ENCODE peak calls at places on chromosomes 16 and 17, in ten cellular contexts. H is breast epithelium; D is tibial artery; L is fibroblast of lung; E is CD8-positive, alpha-beta T cell; T is A673; Y is MM.1S; G is left ventricle myocardium inferior; R is endothelial cell of umbilical vein; K is small intestine. B is an unnamed sample.

GRCh38 chr16:81515281-81515680 is 70.7 kb downstream of the CMIP start:
- DNase-seq in H (no peak), D (no peak), L (no peak), E (no peak), T (no peak), Y (no peak), G (no peak), R (no peak), K (no peak), B (no peak)

GRCh38 chr17:18258356-18259038 is at the start of gene FLII:
- DNase-seq in H (no peak), D (peak), L (peak), E (peak), T (peak), Y (peak), G (peak), R (peak), K (peak), B (no peak)

GRCh38 chr17:2904135-2904534 is 107.9 kb downstream of the RAP1GAP2 start:
- DNase-seq in H (peak), D (no peak), L (no peak), E (no peak), T (no peak), Y (no peak), G (peak), R (no peak), K (peak), B (no peak)

GRCh38 chr17:1197781-1198490 is 18.2 kb upstream of the ABR start:
- DNase-seq in H (peak), D (peak), L (peak), E (peak), T (no peak), Y (no peak), G (peak), R (no peak), K (peak), B (no peak)

GRCh38 chr17:7667616-7668406 is 17.1 kb downstream of the ATP1B2 start:
- DNase-seq in H (no peak), D (no peak), L (no peak), E (no peak), T (no peak), Y (no peak), G (no peak), R (no peak), K (no peak), B (no peak)

GRCh38 chr17:83004791-83005380 is 74.5 kb upstream of the METRNL start:
- DNase-seq in H (no peak), D (no peak), L (no peak), E (no peak), T (no peak), Y (no peak), G (no peak), R (no peak), K (no peak), B (peak)

GRCh38 chr17:34177642-34178041 is 77.4 kb upstream of the CCL2 start:
- DNase-seq in H (no peak), D (no peak), L (peak), E (no peak), T (no peak), Y (no peak), G (no peak), R (peak), K (no peak), B (no peak)

GRCh38 chr17:76297436-76297835 is 10.6 kb downstream of the QRICH2 start:
- DNase-seq in H (no peak), D (no peak), L (no peak), E (no peak), T (no peak), Y (no peak), G (no peak), R (peak), K (no peak), B (no peak)

GRCh38 chr17:75518201-75518600 is 1.9 kb downstream of the TSEN54 start:
- DNase-seq in H (no peak), D (no peak), L (no peak), E (peak), T (no peak), Y (no peak), G (no peak), R (no peak), K (peak), B (no peak)

GRCh38 chr16:13936596-13937081 is 16.7 kb downstream of the ERCC4 start:
- DNase-seq in H (no peak), D (peak), L (peak), E (no peak), T (peak), Y (no peak), G (no peak), R (no peak), K (no peak), B (no peak)

GRCh38 chr16:71645450-71645849 is 19.5 kb downstream of the MARVELD3 start:
- DNase-seq in H (no peak), D (no peak), L (peak), E (no peak), T (peak), Y (peak), G (no peak), R (no peak), K (peak), B (no peak)

GRCh38 chr16:80591071-80591935 is 50.5 kb downstream of the DYNLRB2 start:
- DNase-seq in H (no peak), D (no peak), L (no peak), E (peak), T (no peak), Y (no peak), G (no peak), R (no peak), K (peak), B (no peak)

GRCh38 chr16:324201-324450 is 28.4 kb downstream of the AXIN1 start:
- DNase-seq in H (no peak), D (no peak), L (no peak), E (no peak), T (no peak), Y (no peak), G (no peak), R (no peak), K (no peak), B (no peak)

GRCh38 chr16:54287758-54288591 is 1.4 kb upstream of the IRX3 start:
- DNase-seq in H (no peak), D (no peak), L (no peak), E (no peak), T (no peak), Y (no peak), G (peak), R (no peak), K (no peak), B (no peak)

GRCh38 chr16:46688101-46688656 is 799 bp downstream of the VPS35 start:
- DNase-seq in H (no peak), D (peak), L (no peak), E (no peak), T (no peak), Y (no peak), G (peak), R (peak), K (peak), B (no peak)

GRCh38 chr16:25177831-25178688 is 38.7 kb upstream of the AQP8 start:
- DNase-seq in H (no peak), D (no peak), L (peak), E (no peak), T (no peak), Y (no peak), G (no peak), R (no peak), K (no peak), B (no peak)

GRCh38 chr16:56482667-56483236 is 31.4 kb downstream of the OGFOD1 start:
- DNase-seq in H (no peak), D (no peak), L (no peak), E (no peak), T (no peak), Y (no peak), G (no peak), R (no peak), K (no peak), B (no peak)

GRCh38 chr17:45282683-45283644 is 21.1 kb upstream of the SPATA32 start:
- DNase-seq in H (no peak), D (no peak), L (peak), E (no peak), T (no peak), Y (no peak), G (peak), R (no peak), K (no peak), B (no peak)

GRCh38 chr17:57881143-57881542 is 31.3 kb upstream of the MRPS23 start:
- DNase-seq in H (no peak), D (no peak), L (peak), E (no peak), T (no peak), Y (no peak), G (no peak), R (peak), K (no peak), B (no peak)

GRCh38 chr16:12143776-12144175 is 167.2 kb downstream of the SNX29 start:
- DNase-seq in H (no peak), D (no peak), L (no peak), E (no peak), T (no peak), Y (no peak), G (no peak), R (no peak), K (no peak), B (no peak)

DNA sequence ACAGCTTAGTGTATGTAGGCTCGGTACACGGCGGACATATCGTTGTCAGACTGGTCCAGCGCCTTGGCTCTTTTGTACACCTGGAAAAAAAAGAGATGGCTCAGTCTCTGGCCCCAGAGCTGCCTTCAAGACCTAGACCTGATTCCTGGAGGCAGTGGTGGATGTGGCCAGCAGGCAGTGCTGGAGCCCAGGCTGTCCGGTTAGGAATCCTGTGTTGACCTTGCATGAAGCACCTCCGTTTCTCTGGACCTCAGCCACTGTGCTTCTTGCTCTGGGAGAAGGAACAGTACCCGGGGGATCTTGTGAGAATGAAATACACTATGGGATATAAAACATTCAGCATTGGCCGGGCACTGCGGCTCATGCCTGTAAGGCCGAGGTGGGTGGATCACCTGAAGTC is 2.8 kb upstream of the ROGDI start:
- DNase-seq in H (no peak), D (no peak), L (no peak), E (no peak), T (no peak), Y (no peak), G (peak), R (no peak), K (no peak), B (no peak)
- H3K4me3 ChIP-seq in H (no peak), D (no peak), L (no peak), E (no peak), T (no peak), Y (no peak), G (no peak), R (no peak), K (no peak), B (no peak)

GRCh38 chr17:78129385-78130079 is 977 bp upstream of the TMC6 start:
- DNase-seq in H (no peak), D (no peak), L (no peak), E (peak), T (no peak), Y (peak), G (no peak), R (no peak), K (no peak), B (no peak)

GRCh38 chr17:78126895-78127239 is 1.7 kb downstream of the TMC6 start:
- DNase-seq in H (no peak), D (no peak), L (no peak), E (no peak), T (no peak), Y (no peak), G (no peak), R (no peak), K (no peak), B (no peak)

GRCh38 chr17:78127240-78127887 is 1.2 kb downstream of the TMC6 start:
- DNase-seq in H (peak), D (no peak), L (no peak), E (peak), T (no peak), Y (peak), G (peak), R (no peak), K (peak), B (no peak)

GRCh38 chr17:78128616-78129384 is at the start of gene TMC6:
- DNase-seq in H (peak), D (no peak), L (no peak), E (peak), T (peak), Y (peak), G (no peak), R (peak), K (peak), B (no peak)

DNA sequence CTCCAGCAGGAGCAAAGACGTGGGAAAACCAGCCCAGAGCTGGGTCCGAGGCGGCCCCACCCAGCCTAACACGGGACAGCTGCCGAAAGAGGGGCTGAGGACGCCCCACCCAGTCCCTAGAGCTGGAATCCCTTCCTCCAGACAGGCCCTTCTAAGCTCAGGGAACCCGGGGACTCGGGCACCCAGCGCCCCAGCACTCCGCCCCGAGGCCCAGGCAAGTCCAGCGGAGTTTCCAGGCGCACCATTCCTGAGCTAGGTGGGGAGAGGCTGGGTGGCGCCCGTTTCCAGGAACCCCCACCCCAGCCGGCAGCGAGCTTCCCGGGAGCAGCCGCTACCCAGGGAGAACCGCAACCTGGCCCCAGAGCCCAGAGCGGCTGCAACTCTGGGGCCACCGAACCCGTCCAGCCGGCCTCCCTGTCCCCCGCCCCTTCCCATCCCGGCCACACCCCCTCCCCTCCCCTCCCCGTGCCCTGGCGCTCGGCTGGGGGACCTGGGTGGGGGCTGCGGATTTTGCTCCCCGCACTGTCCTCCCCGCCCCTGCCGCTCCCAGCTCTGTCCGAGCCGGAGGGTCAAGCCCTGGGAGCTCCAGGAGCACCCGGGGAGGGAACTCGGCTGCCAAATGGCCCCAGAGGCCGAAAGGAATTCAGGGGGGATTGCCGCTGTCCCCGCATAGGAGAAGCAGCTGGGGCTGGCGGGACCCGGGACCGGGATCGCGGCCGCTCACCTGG is 503 bp downstream of the TMC6 start:
- DNase-seq in H (no peak), D (no peak), L (no peak), E (peak), T (no peak), Y (no peak), G (no peak), R (no peak), K (peak), B (no peak)
- H3K27ac ChIP-seq in H (peak), D (no peak), L (no peak), E (peak), T (peak), Y (peak), G (peak), R (peak), K (peak), B (peak)

DNA sequence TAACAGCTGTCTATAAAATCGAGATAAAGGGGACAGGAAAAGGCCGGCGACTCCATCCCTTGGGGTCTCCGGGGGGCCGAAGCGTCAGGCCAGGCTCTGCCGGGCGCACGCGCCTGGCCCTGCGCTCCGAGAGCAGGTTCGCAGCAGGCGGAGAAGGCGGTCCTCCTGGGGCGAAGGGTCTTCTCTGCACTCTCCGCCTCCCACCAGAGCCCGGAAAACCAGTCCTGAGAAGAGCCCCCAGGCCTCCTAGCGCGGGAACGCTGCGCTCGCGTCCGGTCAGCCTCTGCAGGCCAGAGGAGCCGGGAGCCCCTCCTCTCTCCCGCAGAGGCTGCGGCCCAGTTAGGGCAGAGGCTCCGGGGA is 5.1 kb downstream of the FOXF1 start:
- DNase-seq in H (no peak), D (no peak), L (no peak), E (no peak), T (no peak), Y (no peak), G (no peak), R (no peak), K (no peak), B (no peak)
- H3K4me3 ChIP-seq in H (no peak), D (no peak), L (peak), E (no peak), T (no peak), Y (no peak), G (peak), R (no peak), K (peak), B (no peak)

DNA sequence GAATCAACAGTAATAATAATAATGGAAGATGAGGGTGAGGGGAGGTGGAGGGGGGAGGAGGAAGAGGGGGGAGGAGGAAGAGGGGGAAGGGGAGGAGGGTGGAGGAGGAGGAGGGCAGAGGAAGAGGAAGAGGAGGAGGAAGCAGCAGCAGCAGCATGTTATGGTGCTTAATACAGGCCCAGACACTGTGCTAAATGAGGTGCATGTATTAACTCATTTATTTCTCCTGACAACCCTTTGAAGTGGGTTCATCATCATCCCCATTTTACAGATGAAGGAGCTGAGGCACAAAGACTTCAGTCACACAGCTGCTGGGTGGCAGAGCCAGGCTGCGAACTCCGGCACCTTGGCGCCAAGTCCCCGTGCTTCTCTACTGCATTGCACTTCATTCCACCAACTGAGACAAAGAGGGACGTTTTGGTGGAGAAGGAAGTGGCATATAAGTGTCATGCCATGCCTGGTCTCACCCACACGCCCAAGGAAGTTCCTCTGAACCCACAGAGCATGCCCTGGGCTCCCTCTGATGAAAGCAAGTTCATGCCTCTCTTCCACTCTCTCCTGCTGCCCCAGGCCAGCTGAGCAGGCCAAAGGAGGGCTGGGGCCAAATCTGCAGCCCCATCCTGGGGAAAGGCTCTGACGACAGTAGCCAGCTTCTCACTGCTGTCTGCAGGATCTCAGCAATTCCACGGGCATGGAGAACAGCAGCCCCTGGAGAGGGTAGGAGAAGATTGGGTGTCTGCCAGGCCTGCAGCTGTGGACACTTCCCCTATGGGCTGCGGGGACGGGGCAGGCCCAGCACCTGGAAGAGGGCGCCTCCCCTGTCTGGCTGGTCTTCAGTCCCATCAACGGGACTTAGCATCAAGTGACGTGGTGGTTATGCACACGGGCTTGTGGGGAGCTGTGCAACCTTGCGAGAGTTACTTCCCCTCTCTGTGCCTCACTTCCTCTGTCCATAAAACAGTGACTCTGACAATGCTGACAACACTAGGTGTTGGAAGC is 21.8 kb downstream of the XYLT1 start:
- DNase-seq in H (no peak), D (peak), L (no peak), E (peak), T (no peak), Y (no peak), G (peak), R (no peak), K (no peak), B (no peak)
- H3K27ac ChIP-seq in H (no peak), D (no peak), L (no peak), E (peak), T (no peak), Y (no peak), G (no peak), R (no peak), K (peak), B (no peak)

GRCh38 chr16:31148281-31148728 is 1.6 kb downstream of the PRSS36 start:
- DNase-seq in H (peak), D (no peak), L (no peak), E (no peak), T (no peak), Y (no peak), G (no peak), R (no peak), K (peak), B (no peak)
- H3K4me3 ChIP-seq in H (no peak), D (no peak), L (no peak), E (no peak), T (no peak), Y (no peak), G (peak), R (no peak), K (no peak), B (peak)

DNA sequence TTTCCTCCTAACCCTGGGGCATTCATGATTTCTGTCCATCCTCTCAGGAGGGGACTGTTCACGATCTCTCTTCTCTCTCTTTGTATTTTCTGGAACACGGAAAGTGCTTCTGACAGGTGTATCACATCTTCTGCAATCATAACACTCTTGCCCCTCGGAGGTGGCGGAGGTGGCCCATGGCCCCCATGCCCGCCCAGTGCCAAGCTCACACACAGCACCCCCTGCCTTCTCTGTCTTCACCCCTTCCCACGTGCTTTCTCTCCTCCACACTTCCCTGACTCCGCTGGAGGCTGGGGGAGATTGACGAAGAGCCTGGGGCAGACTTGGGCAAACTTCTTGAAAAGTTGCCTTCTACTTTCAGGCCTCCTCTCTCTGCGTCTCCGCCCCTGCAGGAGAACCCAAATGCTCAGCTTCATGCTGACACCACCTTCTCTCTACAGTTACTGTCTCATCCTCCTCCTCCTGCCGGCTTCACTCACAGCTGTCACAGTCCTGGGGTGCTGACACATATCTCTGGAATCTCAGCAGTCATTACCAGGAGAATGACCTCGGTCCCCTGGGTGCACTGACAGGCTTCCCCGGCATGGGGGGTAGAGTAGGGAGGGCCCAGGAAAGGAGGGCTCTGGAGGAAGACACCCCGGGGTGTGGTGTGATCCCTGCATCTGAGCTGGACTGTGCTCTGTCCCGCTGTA is 127.1 kb downstream of the ENGASE start:
- DNase-seq in H (no peak), D (no peak), L (no peak), E (no peak), T (peak), Y (no peak), G (no peak), R (no peak), K (no peak), B (no peak)
- H3K27ac ChIP-seq in H (no peak), D (no peak), L (peak), E (no peak), T (no peak), Y (no peak), G (no peak), R (no peak), K (no peak), B (no peak)

GRCh38 chr17:42273474-42274272 is 2.5 kb downstream of the STAT5B start:
- DNase-seq in H (no peak), D (no peak), L (no peak), E (no peak), T (no peak), Y (no peak), G (no peak), R (no peak), K (no peak), B (no peak)
- H3K4me3 ChIP-seq in H (no peak), D (no peak), L (no peak), E (peak), T (no peak), Y (no peak), G (no peak), R (no peak), K (no peak), B (no peak)